ENCODE peak calls at places on chromosomes 1 and 21, in eight cellular contexts. G, Y, M, B, C, L, X and W are unnamed samples. For H3K27me3, the result is how much of the 10 kb centered on the place peaks cover.

GRCh38 chr1:230160957-230161771 is 94.1 kb downstream of the GALNT2 start:
- DNase-seq in G (no peak), Y (no peak), M (peak), B (no peak), C (no peak), L (no peak), X (no peak), W (no peak)

GRCh38 chr1:185834371-185834900 is 100.2 kb downstream of the HMCN1 start:
- DNase-seq in G (no peak), Y (no peak), M (no peak), B (no peak), C (no peak), L (no peak), X (no peak), W (no peak)

GRCh38 chr1:203751051-203751450 is 13.9 kb upstream of the LAX1 start:
- DNase-seq in G (no peak), Y (no peak), M (no peak), B (no peak), C (no peak), L (peak), X (peak), W (no peak)

GRCh38 chr1:8137406-8138244 is 111.5 kb upstream of the ERRFI1 start:
- DNase-seq in G (peak), Y (no peak), M (no peak), B (no peak), C (no peak), L (peak), X (no peak), W (peak)

GRCh38 chr1:245765241-245766000 is 610.6 kb downstream of the KIF26B start:
- DNase-seq in G (no peak), Y (no peak), M (no peak), B (no peak), C (no peak), L (peak), X (no peak), W (no peak)

GRCh38 chr1:3932156-3932555 is 32.1 kb upstream of the C1orf174 start:
- DNase-seq in G (no peak), Y (no peak), M (no peak), B (no peak), C (no peak), L (no peak), X (no peak), W (no peak)

GRCh38 chr21:42790520-42790919 is 88.8 kb downstream of the WDR4 start:
- DNase-seq in G (no peak), Y (peak), M (no peak), B (no peak), C (no peak), L (no peak), X (no peak), W (no peak)

GRCh38 chr1:3440711-3441389 is 13.6 kb upstream of the ARHGEF16 start:
- DNase-seq in G (no peak), Y (no peak), M (no peak), B (no peak), C (peak), L (no peak), X (no peak), W (no peak)

GRCh38 chr1:165162671-165163241 is 193.8 kb downstream of the LMX1A start:
- DNase-seq in G (no peak), Y (no peak), M (no peak), B (no peak), C (peak), L (no peak), X (peak), W (no peak)

GRCh38 chr21:45003331-45004058 is 63.7 kb downstream of the SLX9 start:
- DNase-seq in G (peak), Y (peak), M (no peak), B (peak), C (no peak), L (no peak), X (no peak), W (no peak)

GRCh38 chr1:220527279-220528048 is 472 bp upstream of the MARK1 start:
- DNase-seq in G (peak), Y (peak), M (peak), B (peak), C (peak), L (no peak), X (no peak), W (no peak)

GRCh38 chr1:231460614-231461013 is 38.5 kb upstream of the EGLN1 start:
- DNase-seq in G (no peak), Y (peak), M (peak), B (no peak), C (no peak), L (no peak), X (no peak), W (no peak)

DNA sequence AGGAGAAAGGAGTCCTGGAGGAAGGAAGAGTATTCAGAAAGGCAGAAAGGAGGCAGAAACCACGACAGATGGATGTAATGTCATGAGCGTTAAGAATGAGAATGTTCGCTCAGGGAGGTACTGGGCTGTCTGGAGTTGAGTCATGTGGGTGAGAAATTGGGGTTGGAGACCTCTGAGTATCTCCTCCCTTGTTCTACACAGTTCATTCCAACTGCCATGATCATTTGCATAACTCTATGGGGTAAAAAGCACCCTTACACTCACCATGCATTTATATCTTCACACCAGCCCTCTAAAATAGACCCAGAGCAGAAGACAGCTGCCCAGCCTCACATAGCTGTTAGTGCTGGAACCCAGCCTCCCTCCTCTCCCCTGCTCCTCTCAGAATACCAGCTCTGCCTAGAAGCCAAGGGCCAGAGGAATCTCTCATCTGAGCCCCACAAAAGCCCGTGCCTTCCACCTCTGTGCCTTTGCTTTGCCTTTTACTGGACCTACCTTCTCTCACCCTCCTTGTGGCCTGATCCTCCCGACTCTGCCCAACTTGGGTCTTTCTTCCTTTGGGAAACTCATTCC is 85.2 kb downstream of the BEND5 start:
- DNase-seq in G (no peak), Y (no peak), M (no peak), B (no peak), C (no peak), L (no peak), X (no peak), W (no peak)
- H3K27ac ChIP-seq in G (no peak), Y (no peak), M (no peak), B (no peak), C (no peak), L (no peak), X (no peak), W (no peak)

GRCh38 chr1:41494351-41495170 is 10.1 kb upstream of the EDN2 start:
- DNase-seq in G (no peak), Y (no peak), M (no peak), B (no peak), C (no peak), L (no peak), X (no peak), W (no peak)

GRCh38 chr1:41493626-41494350 is 9.3 kb upstream of the EDN2 start:
- DNase-seq in G (no peak), Y (no peak), M (no peak), B (no peak), C (no peak), L (no peak), X (no peak), W (no peak)

GRCh38 chr1:41497056-41497440 is 12.6 kb upstream of the EDN2 start:
- DNase-seq in G (no peak), Y (no peak), M (no peak), B (no peak), C (no peak), L (no peak), X (no peak), W (no peak)

GRCh38 chr1:41496080-41497055 is 11.9 kb upstream of the EDN2 start:
- DNase-seq in G (peak), Y (peak), M (peak), B (peak), C (peak), L (peak), X (no peak), W (peak)

DNA sequence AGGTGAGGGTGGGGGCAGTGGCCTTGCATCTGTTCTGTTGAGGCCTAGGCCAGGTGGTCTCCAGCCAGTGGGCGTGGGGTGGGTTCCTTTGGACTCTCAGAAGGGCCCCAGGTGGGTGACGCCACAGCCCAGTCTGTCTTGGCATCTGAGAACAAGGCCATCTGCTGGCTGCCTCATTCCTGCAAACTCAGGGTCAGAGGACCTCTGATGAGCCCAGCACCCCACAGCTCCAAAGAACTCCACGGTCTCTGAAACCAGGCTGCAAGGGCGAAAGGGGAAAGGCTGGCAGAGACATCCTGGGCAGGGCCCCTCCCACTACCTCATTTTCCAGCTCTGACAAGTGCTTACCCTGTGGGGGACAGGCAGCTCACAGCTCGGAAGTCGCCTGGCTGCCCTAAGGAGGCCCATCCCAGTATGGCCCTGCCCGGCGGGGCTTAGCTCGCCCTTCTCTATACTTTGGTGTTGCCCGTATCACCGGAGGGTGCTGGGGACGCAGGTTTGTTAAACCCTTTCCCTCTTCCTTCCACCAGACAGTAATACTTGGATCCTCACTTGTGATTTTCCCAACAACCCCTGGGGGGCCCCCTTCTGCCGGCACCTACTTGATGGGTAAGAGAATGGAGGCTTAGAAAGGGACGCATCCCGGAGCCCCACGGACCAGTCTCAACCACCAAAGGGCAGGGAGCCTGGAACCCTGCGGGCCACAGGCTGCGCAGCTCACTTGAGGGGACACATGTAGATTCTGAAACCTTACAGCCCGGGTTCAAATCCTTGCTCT is 10.9 kb upstream of the EDN2 start:
- DNase-seq in G (no peak), Y (no peak), M (no peak), B (no peak), C (peak), L (peak), X (no peak), W (no peak)
- TF ChIP-seq CTCF in G (no peak), Y (no peak), M (no peak), B (no peak), C (peak), L (peak), X (peak), W (no peak)

GRCh38 chr21:31560479-31560878 is 99.0 kb upstream of the SOD1 start:
- DNase-seq in G (no peak), Y (no peak), M (no peak), B (no peak), C (no peak), L (no peak), X (no peak), W (no peak)
- H3K27me3 ChIP-seq in G (under half), Y (under half), M (under half), B (under half), C (under half), L (under half), X (under half), W (under half)

GRCh38 chr21:25788677-25789076 is 53.9 kb downstream of the GABPA start:
- DNase-seq in G (no peak), Y (no peak), M (no peak), B (no peak), C (peak), L (no peak), X (no peak), W (no peak)

GRCh38 chr21:25790122-25790951 is 55.6 kb downstream of the GABPA start:
- DNase-seq in G (no peak), Y (no peak), M (no peak), B (no peak), C (peak), L (peak), X (peak), W (no peak)

DNA sequence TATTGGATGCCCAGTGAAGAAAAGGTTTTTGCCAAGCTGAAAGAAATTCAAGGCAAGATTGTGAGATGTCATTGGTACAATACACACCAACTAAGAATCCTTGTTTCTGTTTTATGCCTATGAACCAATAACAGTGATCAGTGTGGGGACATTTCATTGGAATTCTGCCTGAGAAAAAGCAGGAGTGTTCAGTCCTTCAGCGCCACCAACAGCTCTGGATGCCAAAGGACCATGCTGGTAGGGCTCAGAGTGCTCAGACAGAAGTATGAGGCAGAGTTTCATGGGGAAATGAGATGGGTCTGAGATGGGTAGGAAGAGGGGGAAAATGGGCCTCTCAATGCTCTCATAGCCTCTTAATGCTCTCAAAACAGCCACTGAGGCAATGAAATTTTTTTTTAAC is 56.5 kb downstream of the GABPA start:
- DNase-seq in G (no peak), Y (no peak), M (no peak), B (no peak), C (no peak), L (no peak), X (no peak), W (no peak)
- H3K27ac ChIP-seq in G (no peak), Y (no peak), M (no peak), B (no peak), C (no peak), L (no peak), X (no peak), W (no peak)